ENCODE peak calls at places on chromosomes 12 and 14, in five cellular contexts. Q is Calu3, D is psoas muscle, M is bronchial epithelial cell, S is esophagus squamous epithelium. U is an unnamed sample.

GRCh38 chr12:21823581-21823980 is 49.1 kb upstream of the KCNJ8 start:
- DNase-seq in Q (no peak), D (peak; percentile 71), M (no peak), S (no peak), U (peak; percentile 9)

GRCh38 chr12:15856097-15856982 is 25.8 kb upstream of the STRAP start:
- DNase-seq in Q (peak; percentile 70), D (no peak), M (peak; percentile 71), S (no peak), U (no peak)

GRCh38 chr12:52364901-52365489 is 2.3 kb downstream of the KRT85 start:
- DNase-seq in Q (no peak), D (no peak), M (no peak), S (no peak), U (no peak)

GRCh38 chr14:77260631-77261030 is 10.4 kb downstream of the NGB start:
- DNase-seq in Q (no peak), D (no peak), M (no peak), S (no peak), U (no peak)

GRCh38 chr12:16604853-16605252 is 1.1 kb downstream of the LMO3 start:
- DNase-seq in Q (no peak), D (no peak), M (peak; percentile 27), S (no peak), U (no peak)

GRCh38 chr14:35044939-35045797 is 904 bp upstream of the FAM177A1 start:
- DNase-seq in Q (no peak), D (no peak), M (peak; percentile 41), S (no peak), U (no peak)

GRCh38 chr14:22668417-22668816 is 24.3 kb upstream of the OR6J1 start:
- DNase-seq in Q (no peak), D (no peak), M (no peak), S (no peak), U (no peak)

GRCh38 chr12:50221228-50222008 is 54.2 kb upstream of the CERS5 start:
- DNase-seq in Q (no peak), D (no peak), M (peak; percentile 73), S (no peak), U (no peak)

GRCh38 chr14:96165493-96166474 is 38.9 kb upstream of the BDKRB2 start:
- DNase-seq in Q (no peak), D (no peak), M (no peak), S (no peak), U (no peak)

GRCh38 chr12:112932485-112933151 is 5.7 kb upstream of the OAS3 start:
- DNase-seq in Q (no peak), D (no peak), M (no peak), S (no peak), U (no peak)

GRCh38 chr12:104710940-104711725 is 247.0 kb downstream of the SLC41A2 start:
- DNase-seq in Q (no peak), D (no peak), M (peak; percentile 7), S (no peak), U (no peak)

GRCh38 chr14:95424533-95424932 is 91.9 kb downstream of the SYNE3 start:
- DNase-seq in Q (no peak), D (no peak), M (no peak), S (no peak), U (no peak)

U was measured in ascending aorta.